ENCODE peak calls at places on chromosomes 13 and 19, in six cellular contexts. W, P, F, K, Y and T are unnamed samples. For H3K4me1, the result is how much of the 10 kb centered on the place peaks cover.

GRCh38 chr13:59409211-59409610 is 754.5 kb downstream of the DIAPH3 start:
- DNase-seq in W (peak), P (peak), F (no peak), K (peak), Y (no peak), T (peak)

GRCh38 chr19:29454109-29454508 is 71.7 kb upstream of the VSTM2B start:
- DNase-seq in W (no peak), P (no peak), F (no peak), K (no peak), Y (no peak), T (no peak)

GRCh38 chr13:43728411-43728810 is 58.4 kb downstream of the ENOX1 start:
- DNase-seq in W (no peak), P (no peak), F (no peak), K (peak), Y (no peak), T (no peak)

GRCh38 chr13:80244574-80244973 is 96.4 kb downstream of the SPRY2 start:
- DNase-seq in W (no peak), P (no peak), F (no peak), K (no peak), Y (no peak), T (no peak)

GRCh38 chr13:112775791-112776279 is 86.0 kb downstream of the ATP11A start:
- DNase-seq in W (no peak), P (no peak), F (no peak), K (no peak), Y (no peak), T (no peak)

GRCh38 chr19:19575411-19575810 is 37.3 kb downstream of the CILP2 start:
- DNase-seq in W (no peak), P (no peak), F (no peak), K (no peak), Y (no peak), T (no peak)

GRCh38 chr13:41644742-41645141 is 187.4 kb downstream of the RGCC start:
- DNase-seq in W (no peak), P (no peak), F (no peak), K (no peak), Y (no peak), T (no peak)

GRCh38 chr13:85582890-85583289 is 216.3 kb downstream of the SLITRK6 start:
- DNase-seq in W (peak), P (no peak), F (no peak), K (no peak), Y (no peak), T (no peak)

GRCh38 chr13:81577601-81578000 is 1236.7 kb upstream of the SPRY2 start:
- DNase-seq in W (no peak), P (no peak), F (no peak), K (peak), Y (no peak), T (no peak)

GRCh38 chr13:30908416-30908980 is 2.4 kb downstream of the MEDAG start:
- DNase-seq in W (peak), P (no peak), F (no peak), K (no peak), Y (no peak), T (peak)

GRCh38 chr13:38960175-38960574 is 30.5 kb downstream of the STOML3 start:
- DNase-seq in W (no peak), P (no peak), F (no peak), K (no peak), Y (no peak), T (no peak)

GRCh38 chr13:88643233-88643632 is 972.1 kb downstream of the SLITRK5 start:
- DNase-seq in W (no peak), P (no peak), F (no peak), K (no peak), Y (no peak), T (no peak)

GRCh38 chr13:60418954-60419353 is 21.9 kb downstream of the TDRD3 start:
- DNase-seq in W (no peak), P (no peak), F (no peak), K (no peak), Y (no peak), T (no peak)

GRCh38 chr19:28290963-28291657 is 921.8 kb downstream of the UQCRFS1 start:
- DNase-seq in W (no peak), P (no peak), F (no peak), K (no peak), Y (no peak), T (no peak)

GRCh38 chr13:91135949-91136348 is 211.5 kb upstream of the MIR17HG start:
- DNase-seq in W (no peak), P (no peak), F (no peak), K (no peak), Y (no peak), T (no peak)

GRCh38 chr13:85619321-85619720 is 179.9 kb downstream of the SLITRK6 start:
- DNase-seq in W (no peak), P (no peak), F (no peak), K (no peak), Y (no peak), T (no peak)

GRCh38 chr19:18009412-18010066 is 1.6 kb downstream of the ARRDC2 start:
- DNase-seq in W (peak), P (no peak), F (no peak), K (peak), Y (no peak), T (no peak)

GRCh38 chr19:18490719-18491118 is 31.2 kb downstream of the ELL start:
- DNase-seq in W (no peak), P (no peak), F (no peak), K (no peak), Y (no peak), T (no peak)

GRCh38 chr19:4007836-4008539 is 452 bp downstream of the PIAS4 start:
- DNase-seq in W (no peak), P (no peak), F (no peak), K (peak), Y (peak), T (peak)

GRCh38 chr13:110812111-110812868 is 98.8 kb downstream of the ING1 start:
- DNase-seq in W (no peak), P (no peak), F (no peak), K (no peak), Y (no peak), T (no peak)

GRCh38 chr13:33512880-33513554 is 227.5 kb upstream of the STARD13 start:
- DNase-seq in W (peak), P (no peak), F (no peak), K (peak), Y (no peak), T (no peak)

GRCh38 chr13:92187378-92187989 is 789.1 kb downstream of the GPC5 start:
- DNase-seq in W (peak), P (no peak), F (no peak), K (peak), Y (peak), T (no peak)

GRCh38 chr19:31353826-31354225 is 4.6 kb upstream of the TSHZ3 start:
- DNase-seq in W (no peak), P (no peak), F (no peak), K (no peak), Y (no peak), T (no peak)

GRCh38 chr13:80339841-80340642 is 884 bp downstream of the SPRY2 start:
- DNase-seq in W (peak), P (peak), F (no peak), K (peak), Y (peak), T (peak)

GRCh38 chr19:11293468-11294389 is 2.2 kb upstream of the TSPAN16 start:
- DNase-seq in W (peak), P (peak), F (peak), K (peak), Y (peak), T (peak)

GRCh38 chr19:16358456-16358855 is 33.8 kb downstream of the KLF2 start:
- DNase-seq in W (no peak), P (no peak), F (no peak), K (no peak), Y (no peak), T (no peak)

GRCh38 chr19:10004617-10005016 is 5.7 kb downstream of the COL5A3 start:
- DNase-seq in W (no peak), P (no peak), F (no peak), K (no peak), Y (no peak), T (no peak)

GRCh38 chr19:54574527-54575056 is 1.0 kb downstream of the LILRA2 start:
- DNase-seq in W (no peak), P (no peak), F (no peak), K (no peak), Y (no peak), T (no peak)

GRCh38 chr13:98386632-98387031 is 190.3 kb downstream of the STK24 start:
- DNase-seq in W (no peak), P (no peak), F (no peak), K (no peak), Y (no peak), T (no peak)

GRCh38 chr13:51583875-51584730 is at the start of gene WDFY2:
- DNase-seq in W (peak), P (peak), F (peak), K (peak), Y (peak), T (peak)

GRCh38 chr19:55647732-55648656 is at the start of gene CCDC106:
- DNase-seq in W (peak), P (peak), F (no peak), K (peak), Y (peak), T (peak)

GRCh38 chr13:50650936-50651638 is 192.4 kb downstream of the DLEU7 start:
- DNase-seq in W (peak), P (no peak), F (no peak), K (peak), Y (no peak), T (no peak)

GRCh38 chr13:112809332-112810310 is 119.8 kb downstream of the ATP11A start:
- DNase-seq in W (no peak), P (peak), F (no peak), K (no peak), Y (no peak), T (no peak)

GRCh38 chr13:43686557-43686956 is 100.2 kb downstream of the ENOX1 start:
- DNase-seq in W (peak), P (peak), F (no peak), K (peak), Y (no peak), T (peak)

GRCh38 chr19:42420055-42420544 is 7.1 kb downstream of the LIPE start:
- DNase-seq in W (peak), P (peak), F (no peak), K (peak), Y (no peak), T (no peak)

GRCh38 chr19:56504581-56504980 is 3.1 kb upstream of the ZNF471 start:
- DNase-seq in W (peak), P (no peak), F (no peak), K (peak), Y (no peak), T (no peak)

GRCh38 chr19:17579523-17580244 is 24.2 kb downstream of the COLGALT1 start:
- DNase-seq in W (peak), P (no peak), F (peak), K (peak), Y (peak), T (peak)

GRCh38 chr19:6423499-6424189 is 967 bp downstream of the KHSRP start:
- DNase-seq in W (peak), P (peak), F (no peak), K (peak), Y (no peak), T (peak)

GRCh38 chr13:110799246-110800236 is 86.0 kb downstream of the ING1 start:
- DNase-seq in W (peak), P (no peak), F (peak), K (peak), Y (no peak), T (no peak)

GRCh38 chr13:32121316-32121715 is 89.7 kb downstream of the FRY start:
- DNase-seq in W (no peak), P (no peak), F (no peak), K (no peak), Y (no peak), T (no peak)
- H3K4me1 ChIP-seq in W (under half), P (under half), F (under half), K (under half), Y (under half), T (under half)

DNA sequence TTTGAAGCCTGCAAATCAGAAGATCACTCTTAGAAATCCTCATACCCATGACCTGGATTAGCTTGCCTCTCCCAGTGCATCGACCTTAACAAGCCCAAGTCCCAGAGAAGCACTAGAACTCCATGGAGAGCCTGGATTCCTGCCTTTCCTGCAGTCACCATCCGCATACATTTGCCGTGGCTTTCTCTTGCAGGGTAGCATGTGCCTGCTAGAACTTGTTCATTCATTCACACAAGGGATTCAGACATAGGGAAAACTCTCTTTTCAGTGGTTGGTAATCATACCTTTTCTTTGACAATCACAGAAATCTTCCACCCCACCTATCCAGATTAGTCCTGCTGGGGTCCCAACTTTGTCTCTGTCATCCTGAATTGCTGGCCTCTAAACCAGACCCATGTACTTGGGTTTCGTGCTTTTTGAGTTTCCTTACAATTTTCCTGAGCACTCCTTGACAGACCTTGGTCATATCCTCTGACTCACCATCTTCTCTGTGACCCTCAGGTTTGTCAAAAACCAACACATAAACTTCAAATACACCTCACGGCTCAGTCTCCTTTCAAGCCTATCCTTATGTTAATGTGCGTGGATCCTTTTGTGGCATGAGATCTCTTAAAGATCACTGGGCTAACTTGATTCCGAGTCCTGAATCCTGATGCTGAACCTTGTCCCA is 355.0 kb downstream of the MYO16 start:
- DNase-seq in W (no peak), P (no peak), F (no peak), K (no peak), Y (no peak), T (no peak)
- H3K4me3 ChIP-seq in W (no peak), P (no peak), F (no peak), K (no peak), Y (no peak), T (no peak)

DNA sequence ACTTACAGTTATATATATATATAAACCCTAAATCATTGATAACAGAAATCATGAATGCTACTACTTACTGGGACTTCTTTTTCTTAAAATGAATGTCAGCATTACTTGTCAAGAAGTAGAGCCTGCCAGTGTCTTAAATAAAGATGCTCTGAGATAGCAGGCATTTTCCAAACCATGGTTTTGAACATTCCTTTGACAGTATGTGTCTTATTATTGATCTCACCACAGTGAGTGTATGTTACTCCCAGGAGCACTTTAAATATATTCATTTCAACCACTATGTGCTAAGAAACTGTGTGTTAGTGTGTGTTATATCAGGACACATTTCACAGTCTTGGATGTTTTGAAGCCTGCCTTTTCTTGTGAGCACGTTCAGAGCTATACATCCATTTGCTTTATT is 28.2 kb downstream of the TNFRSF19 start:
- DNase-seq in W (peak), P (no peak), F (no peak), K (no peak), Y (no peak), T (no peak)
- H3K4me1 ChIP-seq in W (under half), P (under half), F (under half), K (under half), Y (under half), T (under half)

GRCh38 chr13:24683833-24684599 is 3.8 kb downstream of the ATP12A start:
- DNase-seq in W (peak), P (no peak), F (peak), K (peak), Y (peak), T (peak)

GRCh38 chr13:24681930-24682329 is 1.7 kb downstream of the ATP12A start:
- DNase-seq in W (no peak), P (no peak), F (no peak), K (no peak), Y (no peak), T (no peak)

GRCh38 chr13:24684600-24684998 is 4.4 kb downstream of the ATP12A start:
- DNase-seq in W (no peak), P (no peak), F (no peak), K (no peak), Y (no peak), T (no peak)

GRCh38 chr13:24682353-24682752 is 2.1 kb downstream of the ATP12A start:
- DNase-seq in W (no peak), P (no peak), F (no peak), K (no peak), Y (no peak), T (no peak)

DNA sequence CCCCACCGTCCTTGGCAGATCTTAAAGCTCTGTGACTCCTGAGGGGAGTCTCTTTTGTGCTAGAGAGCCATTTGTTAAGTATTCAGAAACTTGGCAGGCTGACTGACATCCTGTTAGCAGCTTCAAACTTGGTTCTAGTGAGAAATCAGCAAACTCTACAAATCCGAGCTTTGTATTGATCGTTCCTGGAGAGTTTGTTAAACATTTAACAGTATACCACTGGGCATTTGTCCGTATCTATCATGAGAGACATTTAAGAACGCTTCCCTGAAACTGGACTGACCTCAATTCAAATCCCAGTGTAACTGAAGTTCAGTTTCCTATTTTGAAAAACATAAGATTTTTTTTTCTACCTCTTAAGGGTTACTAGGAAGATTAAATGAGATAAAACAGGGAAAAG is 3.2 kb downstream of the ATP12A start:
- DNase-seq in W (no peak), P (no peak), F (no peak), K (no peak), Y (no peak), T (no peak)
- H3K4me3 ChIP-seq in W (no peak), P (no peak), F (no peak), K (no peak), Y (no peak), T (no peak)

GRCh38 chr19:41324231-41324702 is 14.3 kb downstream of the CCDC97 start:
- DNase-seq in W (no peak), P (no peak), F (no peak), K (no peak), Y (no peak), T (no peak)
- H3K4me1 ChIP-seq in W (half or more), P (half or more), F (half or more), K (half or more), Y (under half), T (under half)

DNA sequence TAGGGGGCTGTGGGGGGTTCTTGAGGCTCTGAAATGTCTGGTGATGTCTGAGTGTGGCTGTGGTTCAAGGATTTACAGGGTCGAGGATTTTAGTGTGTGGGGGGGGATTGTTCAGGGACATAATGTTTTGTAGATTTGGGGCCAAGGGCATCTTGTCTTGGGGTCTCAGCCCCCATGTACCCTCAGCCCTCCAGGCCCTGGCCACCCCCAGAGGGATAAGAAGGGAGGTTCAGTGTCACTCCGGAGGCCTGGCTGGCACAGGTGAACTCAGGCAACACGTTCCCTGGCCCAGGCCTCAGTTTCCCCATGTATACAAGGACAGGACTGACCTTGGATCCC is 2.4 kb upstream of the APC2 start:
- DNase-seq in W (no peak), P (no peak), F (no peak), K (no peak), Y (no peak), T (no peak)
- H3K4me3 ChIP-seq in W (no peak), P (no peak), F (no peak), K (no peak), Y (no peak), T (no peak)

GRCh38 chr19:2540646-2541454 is 64.9 kb downstream of the GADD45B start:
- DNase-seq in W (peak), P (peak), F (peak), K (peak), Y (peak), T (peak)
- H3K4me1 ChIP-seq in W (under half), P (half or more), F (half or more), K (under half), Y (under half), T (half or more)

GRCh38 chr19:35098413-35099049 is 17.1 kb upstream of the FXYD3 start:
- DNase-seq in W (no peak), P (no peak), F (no peak), K (no peak), Y (no peak), T (peak)
- H3K4me3 ChIP-seq in W (no peak), P (no peak), F (no peak), K (no peak), Y (peak), T (no peak)

GRCh38 chr13:100797921-100798320 is 123.3 kb upstream of the TMTC4 start:
- DNase-seq in W (no peak), P (no peak), F (no peak), K (no peak), Y (no peak), T (no peak)
- H3K4me1 ChIP-seq in W (under half), P (under half), F (under half), K (under half), Y (under half), T (under half)

GRCh38 chr13:99806671-99807070 is 164.9 kb downstream of the ZIC5 start:
- DNase-seq in W (no peak), P (no peak), F (no peak), K (no peak), Y (no peak), T (no peak)
- H3K4me3 ChIP-seq in W (no peak), P (no peak), F (no peak), K (no peak), Y (no peak), T (no peak)